ENCODE peak calls at places on chromosomes 1 and 21, in five cellular contexts. One of them, this sample, is unnamed.

GRCh38 chr1:241934181-241934815 is 23.3 kb upstream of the BECN2 start:
- DNase-seq in A549: no peak
- DNase-seq in GM20000: no peak
- DNase-seq in mammary epithelial cell: peak
- DNase-seq in WERI-Rb-1: no peak
- DNase-seq in this sample: no peak

GRCh38 chr1:201499795-201500669 is 6.9 kb downstream of the CSRP1 start:
- DNase-seq in GM20000: no peak
- DNase-seq in A549: no peak
- DNase-seq in mammary epithelial cell: no peak
- DNase-seq in WERI-Rb-1: no peak
- DNase-seq in this sample: peak

GRCh38 chr1:228339059-228339704 is 67.5 kb downstream of the TRIM11 start:
- DNase-seq in mammary epithelial cell: no peak
- DNase-seq in GM20000: no peak
- DNase-seq in A549: no peak
- DNase-seq in WERI-Rb-1: no peak
- DNase-seq in this sample: no peak

GRCh38 chr1:36760081-36760480 is 274.2 kb downstream of the GRIK3 start:
- DNase-seq in A549: no peak
- DNase-seq in GM20000: no peak
- DNase-seq in WERI-Rb-1: peak
- DNase-seq in mammary epithelial cell: no peak
- DNase-seq in this sample: no peak

GRCh38 chr1:182163821-182164223 is 102.3 kb upstream of the ZNF648 start:
- DNase-seq in WERI-Rb-1: no peak
- DNase-seq in GM20000: no peak
- DNase-seq in mammary epithelial cell: no peak
- DNase-seq in A549: no peak
- DNase-seq in this sample: no peak

GRCh38 chr1:168236836-168237611 is 11.2 kb downstream of the SFT2D2 start:
- DNase-seq in GM20000: no peak
- DNase-seq in A549: no peak
- DNase-seq in WERI-Rb-1: no peak
- DNase-seq in mammary epithelial cell: peak
- DNase-seq in this sample: no peak

GRCh38 chr1:89832481-89833127 is 11.8 kb downstream of the LRRC8D start:
- DNase-seq in WERI-Rb-1: no peak
- DNase-seq in mammary epithelial cell: no peak
- DNase-seq in A549: no peak
- DNase-seq in GM20000: no peak
- DNase-seq in this sample: no peak

GRCh38 chr1:117009132-117009531 is 7.6 kb downstream of the CD101 start:
- DNase-seq in GM20000: no peak
- DNase-seq in A549: no peak
- DNase-seq in WERI-Rb-1: no peak
- DNase-seq in mammary epithelial cell: no peak
- DNase-seq in this sample: no peak

GRCh38 chr1:201476670-201477344 is 7.8 kb upstream of the PHLDA3 start:
- DNase-seq in mammary epithelial cell: peak
- DNase-seq in WERI-Rb-1: no peak
- DNase-seq in GM20000: peak
- DNase-seq in A549: no peak
- DNase-seq in this sample: peak

GRCh38 chr1:155925506-155925905 is 8.7 kb downstream of the KHDC4 start:
- DNase-seq in mammary epithelial cell: no peak
- DNase-seq in WERI-Rb-1: no peak
- DNase-seq in A549: no peak
- DNase-seq in GM20000: no peak
- DNase-seq in this sample: no peak

GRCh38 chr1:60657926-60658325 is 424.4 kb upstream of the NFIA start:
- DNase-seq in GM20000: no peak
- DNase-seq in WERI-Rb-1: no peak
- DNase-seq in mammary epithelial cell: no peak
- DNase-seq in A549: no peak
- DNase-seq in this sample: no peak

GRCh38 chr1:3275471-3276340 is 178.8 kb upstream of the ARHGEF16 start:
- DNase-seq in GM20000: no peak
- DNase-seq in mammary epithelial cell: no peak
- DNase-seq in WERI-Rb-1: no peak
- DNase-seq in A549: no peak
- DNase-seq in this sample: no peak
- TF ChIP-seq CTCF in GM20000: no peak
- TF ChIP-seq CTCF in mammary epithelial cell: no peak
- TF ChIP-seq CTCF in WERI-Rb-1: no peak
- TF ChIP-seq CTCF in A549: no peak
- TF ChIP-seq CTCF in this sample: no peak

DNA sequence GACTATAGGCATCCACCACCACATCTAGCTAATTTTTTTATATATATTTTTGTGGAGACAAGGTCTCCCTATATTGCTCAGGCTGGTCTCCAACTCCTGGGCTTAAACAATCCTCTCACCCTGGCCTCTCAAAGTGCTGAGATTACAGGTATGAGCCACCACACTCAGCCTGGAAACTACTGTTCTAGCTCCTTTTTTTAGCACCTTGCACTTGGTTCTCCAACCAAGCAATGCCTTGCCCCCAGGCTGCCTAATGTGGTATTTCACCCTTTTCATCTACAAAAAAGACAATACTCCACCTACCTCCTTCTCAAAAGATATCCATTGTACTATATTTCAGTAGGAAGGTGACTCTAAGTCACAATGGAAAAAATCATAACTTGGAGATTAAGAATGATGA is 6.7 kb downstream of the ARNT start:
- DNase-seq in WERI-Rb-1: no peak
- DNase-seq in mammary epithelial cell: no peak
- DNase-seq in A549: no peak
- DNase-seq in GM20000: no peak
- DNase-seq in this sample: no peak
- TF ChIP-seq CTCF in WERI-Rb-1: no peak
- TF ChIP-seq CTCF in mammary epithelial cell: no peak
- TF ChIP-seq CTCF in A549: no peak
- TF ChIP-seq CTCF in GM20000: no peak
- TF ChIP-seq CTCF in this sample: no peak

GRCh38 chr1:112722601-112723510 is 7.7 kb upstream of the PPM1J start:
- DNase-seq in GM20000: no peak
- DNase-seq in A549: no peak
- DNase-seq in WERI-Rb-1: peak
- DNase-seq in mammary epithelial cell: no peak
- DNase-seq in this sample: no peak
- TF ChIP-seq CTCF in GM20000: no peak
- TF ChIP-seq CTCF in A549: no peak
- TF ChIP-seq CTCF in WERI-Rb-1: peak
- TF ChIP-seq CTCF in mammary epithelial cell: no peak
- TF ChIP-seq CTCF in this sample: no peak

GRCh38 chr1:221693087-221693486 is 48.8 kb downstream of the DUSP10 start:
- DNase-seq in GM20000: no peak
- DNase-seq in mammary epithelial cell: no peak
- DNase-seq in A549: no peak
- DNase-seq in WERI-Rb-1: no peak
- DNase-seq in this sample: no peak
- TF ChIP-seq CTCF in GM20000: no peak
- TF ChIP-seq CTCF in mammary epithelial cell: no peak
- TF ChIP-seq CTCF in A549: no peak
- TF ChIP-seq CTCF in WERI-Rb-1: no peak
- TF ChIP-seq CTCF in this sample: peak

GRCh38 chr1:203789966-203790365 is 5.5 kb upstream of the ZBED6 start:
- DNase-seq in mammary epithelial cell: no peak
- DNase-seq in A549: no peak
- DNase-seq in WERI-Rb-1: no peak
- DNase-seq in GM20000: no peak
- DNase-seq in this sample: no peak
- TF ChIP-seq CTCF in mammary epithelial cell: no peak
- TF ChIP-seq CTCF in A549: no peak
- TF ChIP-seq CTCF in WERI-Rb-1: no peak
- TF ChIP-seq CTCF in GM20000: no peak
- TF ChIP-seq CTCF in this sample: no peak

DNA sequence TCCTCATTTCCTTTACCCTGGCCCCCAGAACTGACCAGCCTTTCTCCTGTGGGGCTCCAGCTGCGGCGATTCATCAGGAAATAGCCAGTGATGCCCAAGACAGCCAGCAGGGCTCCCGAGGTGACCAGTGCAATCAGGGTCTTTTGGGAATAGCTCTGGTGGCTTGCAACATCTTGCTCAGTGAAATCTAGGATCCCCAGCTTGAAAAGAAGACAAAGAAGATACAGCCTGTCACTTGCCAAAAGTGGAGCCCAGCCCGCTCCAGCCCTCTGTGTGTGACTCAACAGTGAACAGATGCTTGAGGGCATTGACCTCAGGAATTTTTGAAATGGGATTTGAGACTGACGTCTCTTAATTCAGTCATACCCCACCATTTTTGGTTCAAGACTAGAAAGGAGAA is 22.3 kb downstream of the CD34 start:
- DNase-seq in WERI-Rb-1: no peak
- DNase-seq in GM20000: no peak
- DNase-seq in A549: no peak
- DNase-seq in mammary epithelial cell: peak
- DNase-seq in this sample: peak
- TF ChIP-seq CTCF in WERI-Rb-1: peak
- TF ChIP-seq CTCF in GM20000: no peak
- TF ChIP-seq CTCF in A549: no peak
- TF ChIP-seq CTCF in mammary epithelial cell: no peak
- TF ChIP-seq CTCF in this sample: peak

GRCh38 chr21:41766883-41767605 is at the start of gene RIPK4:
- DNase-seq in WERI-Rb-1: peak
- DNase-seq in mammary epithelial cell: peak
- DNase-seq in GM20000: peak
- DNase-seq in A549: peak
- DNase-seq in this sample: peak

GRCh38 chr21:41766051-41766882 is 585 bp downstream of the RIPK4 start:
- DNase-seq in GM20000: no peak
- DNase-seq in mammary epithelial cell: no peak
- DNase-seq in A549: no peak
- DNase-seq in WERI-Rb-1: no peak
- DNase-seq in this sample: no peak

GRCh38 chr21:41769106-41769505 is 2.3 kb upstream of the RIPK4 start:
- DNase-seq in A549: no peak
- DNase-seq in WERI-Rb-1: no peak
- DNase-seq in GM20000: no peak
- DNase-seq in mammary epithelial cell: no peak
- DNase-seq in this sample: no peak

GRCh38 chr21:41768371-41769042 is 1.7 kb upstream of the RIPK4 start:
- DNase-seq in mammary epithelial cell: peak
- DNase-seq in WERI-Rb-1: no peak
- DNase-seq in A549: no peak
- DNase-seq in GM20000: no peak
- DNase-seq in this sample: peak

DNA sequence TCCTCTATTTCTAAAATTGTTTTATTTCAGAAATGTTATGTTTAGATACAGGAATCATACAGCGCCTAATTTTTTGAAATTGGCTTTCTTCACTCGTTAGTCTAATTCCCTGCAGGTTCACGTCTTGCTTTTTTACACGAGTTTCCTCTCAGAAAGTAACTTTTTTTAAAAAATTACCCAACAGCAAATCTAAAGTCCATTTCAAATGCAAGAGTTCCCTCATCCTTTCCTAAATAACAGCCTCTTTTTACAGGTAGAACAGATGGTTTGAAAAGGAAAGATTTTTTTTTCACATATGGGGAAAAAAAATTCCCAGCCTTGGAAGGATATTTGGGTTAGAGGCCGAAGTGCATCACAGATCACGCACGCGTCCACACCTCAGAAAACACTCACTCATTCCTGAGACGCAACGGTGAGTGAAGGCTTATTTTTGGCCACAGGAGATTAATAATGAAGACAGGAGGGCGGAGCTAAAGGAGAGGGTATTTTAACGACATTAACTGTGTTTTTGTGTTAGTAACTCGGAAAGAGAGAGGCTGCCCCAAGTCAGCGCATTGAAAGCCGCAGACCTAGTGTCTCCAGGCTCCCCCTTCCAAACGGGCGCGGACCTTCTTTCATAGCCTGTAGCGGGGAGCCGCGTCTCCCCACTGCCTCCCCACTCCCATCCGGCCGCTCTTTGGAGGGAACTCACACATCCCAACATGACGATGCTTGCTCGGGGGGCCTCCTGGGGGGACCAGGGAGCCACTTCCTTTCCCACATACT is 936 bp upstream of the RIPK4 start:
- DNase-seq in WERI-Rb-1: no peak
- DNase-seq in A549: no peak
- DNase-seq in mammary epithelial cell: peak
- DNase-seq in GM20000: no peak
- DNase-seq in this sample: no peak
- TF ChIP-seq CTCF in WERI-Rb-1: no peak
- TF ChIP-seq CTCF in A549: no peak
- TF ChIP-seq CTCF in mammary epithelial cell: no peak
- TF ChIP-seq CTCF in GM20000: no peak
- TF ChIP-seq CTCF in this sample: no peak

DNA sequence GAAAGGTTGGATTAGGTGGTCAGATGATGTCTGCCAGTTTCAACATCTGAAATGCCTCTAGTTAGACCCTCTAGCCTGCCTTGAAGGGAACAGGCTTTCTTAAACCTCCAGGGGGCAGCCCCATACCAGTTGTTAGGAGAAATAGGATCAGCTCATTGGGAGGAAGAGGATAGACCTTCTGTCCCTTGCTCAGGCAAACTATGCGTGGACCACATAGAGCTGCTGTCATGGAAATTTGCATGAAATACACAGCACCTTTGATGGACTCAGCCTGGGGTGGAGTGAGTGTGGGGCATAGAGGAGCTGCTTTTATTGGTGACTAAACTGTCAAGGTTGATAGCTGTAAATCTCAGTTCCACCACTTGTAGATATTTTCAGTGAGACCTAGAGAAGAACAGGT is 38.4 kb upstream of the SPAG17 start:
- DNase-seq in mammary epithelial cell: no peak
- DNase-seq in A549: no peak
- DNase-seq in GM20000: no peak
- DNase-seq in WERI-Rb-1: peak
- DNase-seq in this sample: peak
- TF ChIP-seq CTCF in mammary epithelial cell: peak
- TF ChIP-seq CTCF in A549: no peak
- TF ChIP-seq CTCF in GM20000: no peak
- TF ChIP-seq CTCF in WERI-Rb-1: peak
- TF ChIP-seq CTCF in this sample: peak

GRCh38 chr1:24857528-24858133 is 72.4 kb downstream of the RUNX3 start:
- DNase-seq in WERI-Rb-1: no peak
- DNase-seq in mammary epithelial cell: no peak
- DNase-seq in A549: no peak
- DNase-seq in GM20000: no peak
- DNase-seq in this sample: no peak
- TF ChIP-seq CTCF in WERI-Rb-1: no peak
- TF ChIP-seq CTCF in mammary epithelial cell: no peak
- TF ChIP-seq CTCF in A549: no peak
- TF ChIP-seq CTCF in GM20000: no peak
- TF ChIP-seq CTCF in this sample: no peak

This sample was measured in MCF 10A.